ENCODE peak calls at places on chromosomes 12 and 14, in four cellular contexts. U, B, L and V are unnamed samples.

GRCh38 chr12:114812858-114813761 is 129.1 kb upstream of the TBX3 start:
- DNase-seq in U (no peak), L (no peak), B (peak; percentile 75), V (no peak)

GRCh38 chr14:67417633-67418032 is 5.7 kb upstream of the PLEK2 start:
- DNase-seq in B (no peak), U (no peak), L (no peak), V (no peak)

GRCh38 chr14:102088012-102088792 is 1.4 kb upstream of the HSP90AA1 start:
- DNase-seq in L (peak; percentile 77), U (peak; percentile 21), B (no peak), V (no peak)

GRCh38 chr12:34598352-34598827 is 576.1 kb downstream of the ALG10 start:
- DNase-seq in L (no peak), B (no peak), U (no peak), V (no peak)

GRCh38 chr12:107670999-107671643 is 14.5 kb upstream of the PWP1 start:
- DNase-seq in U (no peak), L (peak; percentile 82), B (peak; percentile 33), V (peak; percentile 58)

GRCh38 chr12:66065146-66065545 is 65.4 kb downstream of the LLPH start:
- DNase-seq in B (no peak), L (no peak), U (no peak), V (no peak)

GRCh38 chr12:104352106-104352713 is 48.7 kb downstream of the EID3 start:
- DNase-seq in B (no peak), U (no peak), L (peak; percentile 29), V (no peak)

GRCh38 chr12:123912415-123913385 is 59.9 kb downstream of the CCDC92 start:
- DNase-seq in L (no peak), U (no peak), B (peak; percentile 40), V (no peak)

GRCh38 chr12:88833641-88834116 is 253.4 kb upstream of the KITLG start:
- DNase-seq in L (no peak), B (no peak), U (no peak), V (no peak)

GRCh38 chr12:112820796-112821195 is 29.2 kb downstream of the RPH3A start:
- DNase-seq in U (no peak), L (peak; percentile 11), B (no peak), V (no peak)

GRCh38 chr14:61737913-61738312 is 24.3 kb upstream of the SNAPC1 start:
- DNase-seq in B (no peak), L (no peak), U (no peak), V (no peak)

GRCh38 chr14:91348861-91349465 is 68.7 kb downstream of the CCDC88C start:
- DNase-seq in L (no peak), U (no peak), B (no peak), V (no peak)

GRCh38 chr14:50037837-50038236 is 78.5 kb downstream of the VCPKMT start:
- DNase-seq in U (no peak), L (no peak), B (no peak), V (no peak)

GRCh38 chr12:12081836-12082497 is 11.2 kb downstream of the BCL2L14 start:
- DNase-seq in B (peak; percentile 70), U (peak; percentile 39), L (peak; percentile 52), V (no peak)

GRCh38 chr12:62957233-62957953 is 22.4 kb upstream of the PPM1H start:
- DNase-seq in B (peak; percentile 75), U (no peak), L (no peak), V (peak; percentile 59)

GRCh38 chr12:53060721-53061276 is 10.9 kb downstream of the TNS2 start:
- DNase-seq in L (no peak), U (no peak), B (no peak), V (no peak)

GRCh38 chr12:4037747-4038312 is 164.6 kb upstream of the PARP11 start:
- DNase-seq in B (peak; percentile 44), L (no peak), U (no peak), V (no peak)

GRCh38 chr14:65631040-65631439 is 218.5 kb downstream of the FUT8 start:
- DNase-seq in L (no peak), B (no peak), U (peak; percentile 13), V (no peak)

GRCh38 chr12:120262852-120263724 is 2.4 kb downstream of the PXN start:
- DNase-seq in U (no peak), L (no peak), B (no peak), V (no peak)

GRCh38 chr12:120263725-120264040 is 1.8 kb downstream of the PXN start:
- DNase-seq in L (no peak), B (no peak), U (no peak), V (no peak)

GRCh38 chr12:120264086-120264485 is 1.4 kb downstream of the PXN start:
- DNase-seq in B (no peak), U (no peak), L (no peak), V (no peak)

GRCh38 chr12:120260607-120261006 is 4.9 kb downstream of the PXN start:
- DNase-seq in U (no peak), L (no peak), B (no peak), V (no peak)

GRCh38 chr12:120261951-120262851 is 3.3 kb downstream of the PXN start:
- DNase-seq in B (no peak), L (no peak), U (no peak), V (no peak)
- TF ChIP-seq SUZ12 in B (no peak), L (no peak), U (no peak), V (no peak)

GRCh38 chr14:103201801-103202200 is 78.5 kb downstream of the TNFAIP2 start:
- DNase-seq in L (no peak), B (no peak), U (no peak), V (no peak)

GRCh38 chr14:103196716-103197115 is 73.5 kb downstream of the TNFAIP2 start:
- DNase-seq in L (no peak), B (no peak), U (no peak), V (no peak)

GRCh38 chr14:103198429-103199140 is 75.3 kb downstream of the TNFAIP2 start:
- DNase-seq in L (no peak), B (peak; percentile 52), U (no peak), V (no peak)

GRCh38 chr14:103195828-103196615 is 72.8 kb downstream of the TNFAIP2 start:
- DNase-seq in B (no peak), L (no peak), U (no peak), V (no peak)

DNA sequence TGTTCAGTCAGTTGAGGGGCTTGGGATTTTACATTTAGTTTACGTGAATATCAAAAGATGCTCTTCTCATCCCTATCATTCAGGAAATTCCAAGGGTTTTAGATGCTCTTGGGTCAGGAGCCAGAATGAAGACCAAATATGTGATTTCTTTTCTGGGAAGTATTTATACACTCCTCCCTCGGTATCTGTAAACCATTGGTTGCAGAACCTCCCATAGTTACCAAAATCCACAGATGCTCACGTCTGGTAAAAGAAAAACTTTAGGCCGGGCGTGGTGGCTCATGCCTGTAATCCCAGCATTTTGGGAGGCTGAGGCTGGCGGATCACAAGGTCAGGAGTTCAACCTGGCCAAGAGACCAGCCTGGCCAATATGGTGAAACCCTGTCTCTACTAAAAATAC is 75.9 kb downstream of the TNFAIP2 start:
- DNase-seq in L (no peak), U (no peak), B (no peak), V (no peak)
- TF ChIP-seq YY1 in L (no peak), U (no peak), B (no peak), V (no peak)

GRCh38 chr14:52269100-52269499 is 1.6 kb downstream of the PTGDR start:
- DNase-seq in U (no peak), L (no peak), B (no peak), V (no peak)
- H3K4me3 ChIP-seq in U (no peak overlapping the region), L (peak overlapping the region; percentile 27), B (no peak overlapping the region), V (peak overlapping the region; percentile 60)

GRCh38 chr12:117182866-117183265 is 7.4 kb downstream of the FBXO21 start:
- DNase-seq in U (no peak), B (peak; percentile 33), L (no peak), V (no peak)
- TF ChIP-seq SUZ12 in U (no peak), B (no peak), L (no peak), V (no peak)

GRCh38 chr14:51581017-51581881 is 70.5 kb upstream of the FRMD6 start:
- DNase-seq in L (no peak), U (no peak), B (no peak), V (no peak)
- TF ChIP-seq YY1 in L (no peak), U (no peak), B (no peak), V (no peak)